ENCODE peak calls at places on chromosomes 4 and X, in five cellular contexts. S is fibroblast of pulmonary artery, R is T-helper 1 cell, O is ureter, A is GM10248. X is an unnamed sample.
A peak's percentile ranks its signal among the peaks of the same experiment; 100 is the strongest.

GRCh38 chrX:108268434-108269080 is 169.7 kb downstream of the COL4A6 start:
- DNase-seq in R (no peak), O (no peak), A (no peak), S (peak; percentile 18), X (no peak)

GRCh38 chr4:92100980-92101379 is 202.8 kb upstream of the GRID2 start:
- DNase-seq in A (no peak), O (no peak), R (no peak), S (peak; percentile 33), X (no peak)

GRCh38 chr4:1060646-1061371 is 49.4 kb downstream of the FGFRL1 start:
- DNase-seq in S (no peak), R (no peak), O (no peak), A (no peak), X (no peak)

GRCh38 chr4:105283501-105283900 is 136.8 kb downstream of the TET2 start:
- DNase-seq in O (no peak), S (peak; percentile 52), R (no peak), A (no peak), X (peak; percentile 3)

GRCh38 chrX:2710041-2710471 is 19.0 kb downstream of the CD99 start:
- DNase-seq in S (peak; percentile 91), R (peak; percentile 51), O (no peak), A (no peak), X (peak; percentile 77)

GRCh38 chr4:113476800-113477199 is 284.7 kb downstream of the CAMK2D start:
- DNase-seq in O (no peak), A (no peak), R (peak; percentile 16), S (no peak), X (no peak)

GRCh38 chr4:122622400-122622799 is 1.5 kb upstream of the IL21 start:
- DNase-seq in A (no peak), R (no peak), O (no peak), S (no peak), X (no peak)

GRCh38 chr4:57425610-57426009 is 315.4 kb upstream of the IGFBP7 start:
- DNase-seq in S (no peak), A (no peak), R (no peak), O (no peak), X (no peak)

GRCh38 chr4:159445671-159446070 is 342.8 kb downstream of the RAPGEF2 start:
- DNase-seq in R (no peak), S (no peak), O (no peak), A (no peak), X (no peak)

GRCh38 chr4:168605411-168605810 is 108.6 kb downstream of the PALLD start:
- DNase-seq in A (no peak), S (peak; percentile 64), R (no peak), O (no peak), X (no peak)

GRCh38 chr4:1713003-1713397 is 881 bp upstream of the SLBP start:
- DNase-seq in O (no peak), A (no peak), R (no peak), S (no peak), X (no peak)

GRCh38 chrX:136674270-136674986 is 26.5 kb downstream of the CD40LG start:
- DNase-seq in S (no peak), A (no peak), O (no peak), R (peak; percentile 61), X (no peak)

GRCh38 chr4:14837860-14838259 is 164.4 kb upstream of the CPEB2 start:
- DNase-seq in A (no peak), S (no peak), R (no peak), O (no peak), X (no peak)

GRCh38 chrX:1486177-1486576 is 33.5 kb upstream of the ASMTL start:
- DNase-seq in A (no peak), S (no peak), R (no peak), O (peak; percentile 15), X (no peak)

GRCh38 chr4:3736290-3736689 is 29.9 kb upstream of the ADRA2C start:
- DNase-seq in R (no peak), O (no peak), A (no peak), S (no peak), X (no peak)

GRCh38 chr4:52982246-52982950 is 120.3 kb downstream of the RASL11B start:
- DNase-seq in R (no peak), S (peak; percentile 80), A (no peak), O (no peak), X (no peak)

GRCh38 chr4:94126669-94127068 is 81.0 kb upstream of the SMARCAD1 start:
- DNase-seq in A (no peak), S (no peak), R (no peak), O (no peak), X (no peak)

GRCh38 chrX:70656304-70656703 is 211.7 kb downstream of the DLG3 start:
- DNase-seq in O (no peak), S (no peak), A (no peak), R (peak; percentile 44), X (no peak)

GRCh38 chr4:76470064-76470463 is 35.0 kb downstream of the SHROOM3 start:
- DNase-seq in A (no peak), O (no peak), R (no peak), S (no peak), X (no peak)

X was measured in GM04503.